ENCODE peak calls at places on chromosomes 1 and 21, in nine cellular contexts. Z, I, P, Y, U, S, M, O and R are unnamed samples.

GRCh38 chr1:231612393-231613089 is 14.0 kb upstream of the DISC1 start:
- DNase-seq in Z (no peak), I (no peak), P (no peak), Y (no peak), U (no peak), S (no peak), M (no peak), O (peak), R (no peak)

GRCh38 chr1:77834771-77835334 is 53.6 kb upstream of the NEXN start:
- DNase-seq in Z (peak), I (peak), P (peak), Y (no peak), U (no peak), S (peak), M (peak), O (no peak), R (no peak)

GRCh38 chr1:54012008-54012325 is 6.0 kb downstream of the LDLRAD1 start:
- DNase-seq in Z (no peak), I (no peak), P (no peak), Y (no peak), U (no peak), S (no peak), M (no peak), O (no peak), R (peak)

GRCh38 chr1:70449049-70449448 is 38.0 kb downstream of the CTH start:
- DNase-seq in Z (no peak), I (no peak), P (no peak), Y (no peak), U (no peak), S (no peak), M (no peak), O (no peak), R (no peak)

GRCh38 chr1:12057940-12058687 is 5.0 kb upstream of the TNFRSF8 start:
- DNase-seq in Z (no peak), I (no peak), P (no peak), Y (no peak), U (no peak), S (no peak), M (no peak), O (no peak), R (no peak)

GRCh38 chr1:55611123-55611522 is 396.0 kb upstream of the USP24 start:
- DNase-seq in Z (peak), I (no peak), P (no peak), Y (no peak), U (no peak), S (no peak), M (no peak), O (no peak), R (no peak)

GRCh38 chr1:206722751-206723499 is 38.2 kb downstream of the MAPKAPK2 start:
- DNase-seq in Z (no peak), I (no peak), P (no peak), Y (no peak), U (no peak), S (no peak), M (no peak), O (no peak), R (no peak)

GRCh38 chr1:35807614-35808375 is at the start of gene AGO4:
- DNase-seq in Z (peak), I (peak), P (peak), Y (peak), U (peak), S (peak), M (peak), O (peak), R (peak)

GRCh38 chr1:234409328-234409727 is 36.1 kb downstream of the COA6 start:
- DNase-seq in Z (peak), I (no peak), P (no peak), Y (no peak), U (peak), S (no peak), M (no peak), O (peak), R (no peak)

GRCh38 chr1:109535971-109536491 is 3.6 kb upstream of the GPR61 start:
- DNase-seq in Z (no peak), I (peak), P (no peak), Y (peak), U (no peak), S (no peak), M (peak), O (no peak), R (peak)

GRCh38 chr1:233336554-233337442 is 9.3 kb downstream of the MAP3K21 start:
- DNase-seq in Z (no peak), I (peak), P (no peak), Y (no peak), U (no peak), S (no peak), M (no peak), O (no peak), R (no peak)

GRCh38 chr1:51843948-51844347 is 34.6 kb downstream of the NRDC start:
- DNase-seq in Z (no peak), I (no peak), P (no peak), Y (no peak), U (no peak), S (no peak), M (no peak), O (no peak), R (no peak)

GRCh38 chr1:38763106-38763505 is 96.5 kb downstream of the RRAGC start:
- DNase-seq in Z (no peak), I (no peak), P (peak), Y (no peak), U (no peak), S (no peak), M (no peak), O (no peak), R (no peak)

GRCh38 chr1:207309775-207310273 is 11.7 kb upstream of the CD55 start:
- DNase-seq in Z (peak), I (no peak), P (peak), Y (no peak), U (no peak), S (peak), M (no peak), O (no peak), R (no peak)

GRCh38 chr1:79448426-79448825 is 441.9 kb upstream of the ADGRL4 start:
- DNase-seq in Z (no peak), I (no peak), P (no peak), Y (no peak), U (no peak), S (peak), M (no peak), O (no peak), R (no peak)

GRCh38 chr1:26360051-26360806 is 6.3 kb upstream of the CRYBG2 start:
- DNase-seq in Z (no peak), I (peak), P (no peak), Y (no peak), U (no peak), S (peak), M (no peak), O (peak), R (no peak)

GRCh38 chr1:171814692-171815091 is 26.6 kb upstream of the DNM3 start:
- DNase-seq in Z (peak), I (no peak), P (no peak), Y (no peak), U (no peak), S (no peak), M (no peak), O (no peak), R (no peak)

GRCh38 chr1:210779259-210779658 is 354.7 kb downstream of the KCNH1 start:
- DNase-seq in Z (no peak), I (peak), P (no peak), Y (no peak), U (no peak), S (no peak), M (no peak), O (no peak), R (no peak)

GRCh38 chr1:88169939-88170338 is 514.1 kb upstream of the PKN2 start:
- DNase-seq in Z (no peak), I (no peak), P (peak), Y (no peak), U (no peak), S (no peak), M (no peak), O (no peak), R (no peak)

GRCh38 chr1:66166746-66167145 is 367.2 kb upstream of the SGIP1 start:
- DNase-seq in Z (no peak), I (no peak), P (no peak), Y (no peak), U (no peak), S (no peak), M (no peak), O (no peak), R (no peak)

GRCh38 chr1:63010898-63011660 is 227.1 kb downstream of the ATG4C start:
- DNase-seq in Z (peak), I (peak), P (peak), Y (no peak), U (no peak), S (no peak), M (no peak), O (no peak), R (no peak)

GRCh38 chr1:167503626-167504458 is 14.5 kb downstream of the CD247 start:
- DNase-seq in Z (no peak), I (no peak), P (no peak), Y (no peak), U (no peak), S (no peak), M (no peak), O (no peak), R (no peak)

GRCh38 chr1:25099343-25099951 is 132.9 kb downstream of the SYF2 start:
- DNase-seq in Z (no peak), I (peak), P (no peak), Y (no peak), U (peak), S (no peak), M (no peak), O (peak), R (peak)

GRCh38 chr1:211631168-211631567 is 44.3 kb downstream of the NEK2 start:
- DNase-seq in Z (no peak), I (no peak), P (no peak), Y (no peak), U (no peak), S (no peak), M (no peak), O (no peak), R (no peak)

GRCh38 chr1:8197493-8198282 is 120.2 kb upstream of the SLC45A1 start:
- DNase-seq in Z (peak), I (no peak), P (peak), Y (no peak), U (no peak), S (peak), M (no peak), O (no peak), R (no peak)

GRCh38 chr21:25834376-25834775 is 99.6 kb downstream of the GABPA start:
- DNase-seq in Z (no peak), I (no peak), P (peak), Y (no peak), U (no peak), S (peak), M (no peak), O (no peak), R (no peak)

GRCh38 chr21:43864806-43865470 is at the start of gene AGPAT3:
- DNase-seq in Z (no peak), I (peak), P (peak), Y (no peak), U (no peak), S (no peak), M (no peak), O (peak), R (peak)

GRCh38 chr1:6080469-6080868 is 34.8 kb downstream of the KCNAB2 start:
- DNase-seq in Z (no peak), I (no peak), P (no peak), Y (no peak), U (no peak), S (peak), M (no peak), O (no peak), R (no peak)

GRCh38 chr1:170620164-170620563 is 43.8 kb upstream of the PRRX1 start:
- DNase-seq in Z (no peak), I (no peak), P (no peak), Y (no peak), U (no peak), S (no peak), M (no peak), O (no peak), R (no peak)

GRCh38 chr1:31703431-31704260 is at the start of gene COL16A1:
- DNase-seq in Z (peak), I (peak), P (peak), Y (peak), U (no peak), S (peak), M (peak), O (no peak), R (peak)

GRCh38 chr1:25095635-25096200 is 136.6 kb downstream of the SYF2 start:
- DNase-seq in Z (no peak), I (no peak), P (no peak), Y (no peak), U (no peak), S (no peak), M (no peak), O (peak), R (no peak)

GRCh38 chr1:28190337-28190979 is 14.0 kb upstream of the PTAFR start:
- DNase-seq in Z (peak), I (no peak), P (peak), Y (no peak), U (no peak), S (peak), M (no peak), O (no peak), R (no peak)

GRCh38 chr1:24704411-24705259 is 40.6 kb upstream of the CLIC4 start:
- DNase-seq in Z (peak), I (peak), P (peak), Y (no peak), U (no peak), S (peak), M (peak), O (no peak), R (peak)

GRCh38 chr1:208135354-208135753 is 108.8 kb downstream of the PLXNA2 start:
- DNase-seq in Z (peak), I (peak), P (no peak), Y (no peak), U (no peak), S (peak), M (no peak), O (no peak), R (no peak)

GRCh38 chr1:46747683-46748288 is 28.9 kb upstream of the EFCAB14 start:
- DNase-seq in Z (peak), I (peak), P (peak), Y (no peak), U (peak), S (peak), M (peak), O (no peak), R (peak)